ENCODE peak calls at places on chromosomes 11 and 22, in five cellular contexts. O is progenitor cell of endocrine pancreas, W is activated B cell treated with CpG ODN at 0.5 μM for 24 hours, Q is neural crest cell, D is HFF-Myc. A is an unnamed sample.

GRCh38 chr11:122723106-122723505 is 67.6 kb downstream of the UBASH3B start:
- DNase-seq in O (no peak), W (no peak), Q (no peak), D (no peak), A (no peak)

GRCh38 chr11:7575841-7576451 is 62.1 kb downstream of the PPFIBP2 start:
- DNase-seq in O (no peak), W (no peak), Q (no peak), D (no peak), A (no peak)

GRCh38 chr11:2950825-2951224 is 21.6 kb upstream of the PHLDA2 start:
- DNase-seq in O (no peak), W (no peak), Q (no peak), D (no peak), A (no peak)

GRCh38 chr11:61602775-61603569 is 22.1 kb upstream of the SYT7 start:
- DNase-seq in O (no peak), W (no peak), Q (no peak), D (peak), A (peak)

GRCh38 chr22:42388130-42388797 is 43.9 kb downstream of the NFAM1 start:
- DNase-seq in O (no peak), W (no peak), Q (peak), D (no peak), A (peak)

GRCh38 chr11:35930466-35930865 is 13.4 kb upstream of the LDLRAD3 start:
- DNase-seq in O (no peak), W (no peak), Q (no peak), D (no peak), A (no peak)

GRCh38 chr11:1549355-1550330 is 22.4 kb downstream of the DUSP8 start:
- DNase-seq in O (no peak), W (no peak), Q (no peak), D (no peak), A (peak)

GRCh38 chr11:130141561-130142341 is 17.8 kb upstream of the ST14 start:
- DNase-seq in O (no peak), W (no peak), Q (no peak), D (no peak), A (no peak)

GRCh38 chr11:122679441-122679840 is 23.9 kb downstream of the UBASH3B start:
- DNase-seq in O (no peak), W (no peak), Q (no peak), D (no peak), A (no peak)

GRCh38 chr11:64366751-64367150 is 7.8 kb downstream of the RPS6KA4 start:
- DNase-seq in O (no peak), W (no peak), Q (no peak), D (no peak), A (no peak)

GRCh38 chr22:42324991-42325710 is 54.7 kb upstream of the TCF20 start:
- DNase-seq in O (no peak), W (no peak), Q (no peak), D (no peak), A (no peak)

GRCh38 chr11:32374261-32374711 is 61.1 kb downstream of the WT1 start:
- DNase-seq in O (no peak), W (no peak), Q (peak), D (peak), A (peak)

GRCh38 chr11:57460017-57460755 is at the start of gene RTN4RL2:
- DNase-seq in O (peak), W (peak), Q (peak), D (no peak), A (peak)

GRCh38 chr11:91630916-91631673 is 593.5 kb upstream of the FAT3 start:
- DNase-seq in O (no peak), W (no peak), Q (no peak), D (no peak), A (no peak)

DNA sequence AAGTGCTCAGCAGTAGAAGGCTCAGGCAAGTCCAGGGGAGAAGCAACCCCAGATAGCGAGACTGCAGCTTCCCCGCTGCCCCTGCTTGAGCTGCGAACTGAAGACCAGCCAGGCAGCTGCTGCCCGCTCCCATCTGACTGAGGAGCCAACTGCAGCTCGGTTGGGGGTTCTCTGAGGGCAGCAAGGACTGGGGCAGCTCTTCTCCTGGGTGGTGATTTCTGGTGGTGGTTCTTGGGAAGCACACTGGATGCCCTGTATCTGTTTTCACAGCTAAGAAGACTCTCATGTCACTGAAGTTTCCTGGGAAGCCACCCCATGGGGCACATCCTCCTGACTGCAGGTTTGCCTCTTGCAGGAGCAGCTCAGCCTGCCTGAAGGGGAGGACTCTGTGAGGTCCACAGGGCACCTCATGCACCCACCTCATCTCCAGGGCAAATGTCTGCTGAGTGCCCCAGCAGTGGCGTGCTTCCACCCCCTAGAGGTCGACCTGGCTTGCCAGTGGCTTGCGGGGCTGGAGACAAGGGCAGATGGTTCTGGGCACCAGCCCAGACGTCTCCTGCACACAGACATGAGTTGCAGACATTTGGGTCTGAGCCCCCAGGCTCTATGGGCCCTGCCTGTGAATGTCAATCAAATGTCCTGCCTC is 801.1 kb downstream of the BRD1 start:
- DNase-seq in O (no peak), W (no peak), Q (no peak), D (no peak), A (no peak)
- TF ChIP-seq CTCF in O (no peak), W (no peak), Q (peak), D (no peak), A (no peak)

GRCh38 chr22:44990810-44991209 is 19.0 kb downstream of the PHF21B start:
- DNase-seq in O (no peak), W (no peak), Q (no peak), D (no peak), A (no peak)

GRCh38 chr22:44990328-44990727 is 19.5 kb downstream of the PHF21B start:
- DNase-seq in O (no peak), W (no peak), Q (no peak), D (no peak), A (no peak)

GRCh38 chr22:44991218-44991617 is 18.6 kb downstream of the PHF21B start:
- DNase-seq in O (no peak), W (no peak), Q (no peak), D (no peak), A (no peak)

GRCh38 chr22:44985906-44986527 is 23.8 kb downstream of the PHF21B start:
- DNase-seq in O (no peak), W (no peak), Q (no peak), D (no peak), A (no peak)

GRCh38 chr22:44988671-44989070 is 21.1 kb downstream of the PHF21B start:
- DNase-seq in O (no peak), W (no peak), Q (no peak), D (no peak), A (no peak)
- TF ChIP-seq CTCF in O (no peak), W (no peak), Q (no peak), D (peak), A (no peak)

GRCh38 chr11:77821349-77821851 is 456 bp downstream of the AAMDC start:
- DNase-seq in O (no peak), W (peak), Q (no peak), D (no peak), A (peak)

GRCh38 chr11:77815459-77815858 is 5.1 kb downstream of the RSF1 start:
- DNase-seq in O (no peak), W (no peak), Q (no peak), D (no peak), A (no peak)

GRCh38 chr11:77819921-77820564 is 479 bp downstream of the RSF1 start:
- DNase-seq in O (peak), W (no peak), Q (peak), D (no peak), A (peak)

GRCh38 chr11:77820565-77821348 is at the start of the genes AAMDC and RSF1:
- DNase-seq in O (peak), W (peak), Q (peak), D (peak), A (peak)

GRCh38 chr11:77819411-77819920 is 1.1 kb downstream of the RSF1 start:
- DNase-seq in O (peak), W (peak), Q (peak), D (peak), A (peak)
- TF ChIP-seq CTCF in O (peak), W (no peak), Q (peak), D (no peak), A (no peak)

GRCh38 chr11:69882270-69882608 is 63.0 kb upstream of the FGF3 start:
- DNase-seq in O (no peak), W (no peak), Q (no peak), D (no peak), A (no peak)
- TF ChIP-seq CTCF in O (no peak), W (no peak), Q (no peak), D (no peak), A (no peak)

GRCh38 chr11:44573333-44573732 is 7.9 kb downstream of the CD82 start:
- DNase-seq in O (no peak), W (no peak), Q (no peak), D (no peak), A (no peak)

GRCh38 chr11:44577231-44577834 is 11.9 kb downstream of the CD82 start:
- DNase-seq in O (no peak), W (no peak), Q (no peak), D (no peak), A (no peak)

GRCh38 chr11:44574620-44575287 is 9.3 kb downstream of the CD82 start:
- DNase-seq in O (no peak), W (no peak), Q (no peak), D (no peak), A (no peak)

GRCh38 chr11:44575962-44576361 is 10.5 kb downstream of the CD82 start:
- DNase-seq in O (no peak), W (no peak), Q (no peak), D (no peak), A (no peak)

DNA sequence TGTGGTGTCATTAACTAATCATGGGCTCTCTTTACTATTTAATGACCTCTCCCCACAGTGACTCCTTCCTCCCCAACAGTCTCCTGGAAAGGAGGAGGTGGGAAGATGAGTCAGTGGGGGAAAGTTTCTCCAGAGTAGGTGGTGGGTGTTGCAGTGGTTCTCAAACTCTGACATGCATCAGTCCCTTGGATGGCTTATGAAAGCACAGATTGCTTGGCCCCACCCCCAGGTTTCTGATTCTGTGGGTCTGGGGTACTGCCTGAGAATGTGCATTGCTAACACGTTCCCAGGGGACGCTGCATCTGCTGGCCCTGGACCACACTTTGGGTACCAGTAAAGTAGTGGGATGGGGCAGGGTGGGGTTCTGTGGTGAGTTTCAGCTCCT is 9.8 kb downstream of the CD82 start:
- DNase-seq in O (no peak), W (no peak), Q (no peak), D (no peak), A (no peak)
- TF ChIP-seq CTCF in O (no peak), W (no peak), Q (no peak), D (no peak), A (no peak)

DNA sequence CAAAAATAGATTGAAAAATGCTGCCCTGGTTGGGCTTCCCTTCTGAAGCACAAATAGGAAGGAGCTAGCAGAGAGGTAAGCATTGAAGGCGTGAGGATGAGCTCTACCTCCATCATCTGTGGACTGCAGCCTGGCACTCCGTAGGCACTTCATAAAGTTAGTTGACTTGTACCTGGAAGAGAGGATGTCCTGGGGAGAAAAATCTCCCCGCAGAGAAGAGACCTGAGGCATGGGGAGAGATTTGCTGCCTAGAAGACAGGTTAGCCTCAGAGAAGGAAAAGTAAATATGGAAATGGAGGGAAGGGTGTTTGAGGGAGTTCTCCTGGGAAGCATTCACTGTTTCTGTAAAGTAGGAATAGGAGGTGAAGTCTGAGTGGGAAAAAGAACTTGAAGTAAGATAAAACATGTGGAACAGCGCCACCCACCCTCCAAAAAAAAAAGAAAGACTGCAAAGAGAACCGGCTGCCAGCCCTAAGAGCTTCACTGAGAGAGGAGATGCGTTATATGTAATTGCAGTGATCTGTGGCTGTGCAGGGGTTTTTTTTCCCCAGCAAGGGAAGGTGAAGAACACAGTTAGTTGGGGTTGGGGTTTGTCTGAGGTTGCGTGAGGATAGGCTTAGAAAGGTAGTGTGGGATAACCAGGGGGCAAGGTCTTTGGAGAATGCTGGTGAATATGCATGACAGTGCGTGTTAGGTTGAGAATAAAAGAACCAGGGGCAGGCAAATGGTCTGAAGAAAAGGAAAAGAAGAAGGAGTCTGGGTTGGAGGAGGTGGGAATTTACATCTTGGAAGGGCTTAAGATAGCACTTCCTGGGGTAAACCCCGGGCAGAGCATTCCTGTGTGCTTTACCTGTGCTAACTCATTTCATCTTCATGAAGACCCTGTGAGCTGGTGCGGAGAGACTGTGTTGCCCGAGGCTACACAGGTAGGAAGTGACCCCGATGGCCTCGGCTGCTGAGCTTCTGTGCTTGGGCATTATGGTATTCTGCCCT is 16.0 kb downstream of the TNRC6B start:
- DNase-seq in O (no peak), W (no peak), Q (no peak), D (no peak), A (no peak)
- TF ChIP-seq CTCF in O (peak), W (no peak), Q (peak), D (peak), A (peak)

GRCh38 chr22:45163417-45164216 is at the start of gene NUP50:
- DNase-seq in O (peak), W (peak), Q (peak), D (peak), A (peak)
- TF ChIP-seq CTCF in O (peak), W (no peak), Q (peak), D (no peak), A (no peak)

DNA sequence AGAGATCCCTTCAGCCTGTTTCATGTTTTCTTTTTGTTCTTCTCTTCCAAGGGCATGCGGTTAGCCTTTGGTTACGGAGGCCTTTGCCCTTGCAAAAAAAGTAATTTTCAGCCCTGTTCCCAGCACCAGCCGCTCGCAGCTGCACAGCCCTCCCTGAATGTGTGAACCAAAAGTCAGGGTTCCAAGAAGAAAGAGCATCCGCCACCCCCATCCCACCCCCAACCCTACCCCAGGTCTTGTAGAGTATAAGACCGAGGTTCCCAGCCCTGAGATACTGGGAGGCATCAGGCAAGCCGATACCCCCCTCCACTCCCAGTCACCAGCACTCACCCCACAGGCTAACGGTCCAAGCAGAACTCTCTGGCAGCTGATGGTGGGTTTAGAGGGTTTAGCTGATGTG is 56.3 kb downstream of the IGLL1 start:
- DNase-seq in O (no peak), W (no peak), Q (no peak), D (no peak), A (no peak)
- TF ChIP-seq CTCF in O (no peak), W (no peak), Q (no peak), D (no peak), A (no peak)